ENCODE peak calls at places on chromosomes 13 and 19, in five cellular contexts. D, S, L, F and A are unnamed samples. For H3K27me3, the result is how much of the 10 kb centered on the place peaks cover.

GRCh38 chr19:54391589-54392061 is 23.6 kb upstream of the TTYH1 start:
- DNase-seq in D (no peak), F (no peak), L (no peak), S (no peak), A (no peak)

GRCh38 chr19:7636691-7637373 is at the start of gene STXBP2:
- DNase-seq in L (peak), S (peak), F (peak), D (peak), A (peak)

GRCh38 chr13:48078251-48078656 is 16.6 kb downstream of the MED4 start:
- DNase-seq in S (peak), D (no peak), F (no peak), L (no peak), A (peak)

GRCh38 chr13:32846556-32846955 is 169.7 kb upstream of the KL start:
- DNase-seq in L (no peak), S (no peak), F (no peak), D (no peak), A (no peak)

GRCh38 chr19:6092329-6093286 is 17.7 kb downstream of the RFX2 start:
- DNase-seq in L (peak), S (no peak), D (no peak), F (peak), A (no peak)

GRCh38 chr19:23787106-23787505 is 28.4 kb upstream of the ZNF681 start:
- DNase-seq in D (no peak), F (no peak), S (no peak), L (no peak), A (no peak)

GRCh38 chr19:11754663-11755062 is 12.1 kb upstream of the ZNF441 start:
- DNase-seq in S (no peak), D (no peak), F (no peak), L (no peak), A (no peak)

GRCh38 chr19:4217429-4218264 is 11.7 kb upstream of the EBI3 start:
- DNase-seq in S (no peak), D (no peak), F (no peak), L (no peak), A (no peak)

DNA sequence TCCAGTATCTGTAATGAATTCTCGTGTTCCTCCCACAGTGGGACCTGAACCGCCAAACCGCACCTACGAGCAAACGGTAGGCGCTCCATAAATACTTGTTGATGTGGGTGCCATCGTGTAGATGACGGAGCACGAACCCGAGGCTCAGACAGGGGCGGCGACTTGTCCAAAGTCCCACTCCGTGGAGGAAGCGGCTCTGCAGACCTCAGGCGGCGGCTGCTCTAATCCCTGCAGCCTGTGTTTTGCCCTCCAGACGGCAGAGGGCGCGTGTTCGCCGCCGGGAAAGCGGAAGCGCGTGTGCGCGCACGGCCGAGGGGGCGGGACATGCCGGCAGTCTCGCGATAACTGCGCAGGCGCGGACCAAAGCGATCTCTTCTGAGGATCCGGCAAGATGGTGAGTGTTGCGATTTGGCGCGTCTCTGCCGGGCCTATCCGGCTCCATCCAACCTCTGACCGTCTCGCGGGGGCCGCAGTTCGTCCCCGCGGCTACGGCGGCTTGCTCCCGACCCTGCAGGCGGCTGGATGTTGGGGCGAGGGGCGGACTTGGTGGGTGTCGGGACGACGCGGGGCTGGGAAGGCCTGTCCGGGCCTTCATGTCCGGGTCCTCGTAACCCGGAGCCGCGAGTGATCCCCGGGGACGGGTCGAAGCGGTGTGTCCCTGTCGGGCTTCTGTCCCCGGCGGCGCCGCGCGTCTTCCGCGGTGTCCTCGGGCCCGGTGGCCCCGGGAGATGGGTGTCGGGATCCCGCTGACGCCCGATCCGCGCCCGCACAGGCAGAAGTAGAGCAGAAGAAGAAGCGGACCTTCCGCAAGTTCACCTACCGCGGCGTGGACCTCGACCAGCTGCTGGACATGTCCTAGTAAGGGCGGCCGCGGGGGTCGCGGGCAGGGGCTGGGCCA is at the start of gene RPS15:
- DNase-seq in F (peak), L (peak), D (peak), S (peak), A (peak)
- TF ChIP-seq CTCF in F (peak), L (peak), D (peak), S (peak), A (peak)

DNA sequence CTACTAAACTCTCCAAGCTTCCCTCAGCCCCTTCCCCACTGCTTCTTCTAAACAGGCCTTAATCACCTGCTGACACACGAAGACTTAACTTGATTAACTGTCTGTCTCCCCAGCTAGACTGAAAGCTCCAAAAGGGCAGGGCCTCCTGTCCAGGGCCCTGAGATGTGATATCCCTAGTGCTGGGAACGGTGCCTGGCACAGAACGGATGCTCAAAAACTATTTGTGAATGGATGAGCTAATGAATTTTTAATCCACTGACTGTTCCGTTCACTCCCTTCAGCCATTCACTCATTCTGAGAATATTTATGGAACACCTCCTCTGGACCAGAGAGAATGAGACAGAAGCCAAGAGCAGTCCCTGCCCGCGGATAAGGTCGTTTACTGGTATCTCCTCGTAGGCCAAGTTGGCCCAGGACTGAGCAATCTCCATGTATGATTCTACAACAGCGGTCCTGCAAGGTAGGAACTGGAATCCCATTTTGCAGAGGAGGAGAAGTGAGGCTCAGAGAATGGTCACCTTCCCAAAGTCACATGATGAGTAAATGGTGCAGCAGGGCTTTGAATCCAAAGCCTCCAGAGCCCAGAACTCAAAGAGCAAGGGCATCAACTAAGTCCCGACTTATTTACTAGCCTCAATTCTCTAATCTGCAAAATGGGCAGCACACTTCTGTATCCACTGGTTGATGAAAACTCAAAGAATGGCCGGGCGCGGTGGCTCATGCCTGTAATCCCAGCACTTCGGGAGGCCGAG is 3.4 kb downstream of the DMWD start:
- DNase-seq in F (no peak), S (no peak), D (no peak), L (no peak), A (no peak)
- H3K27me3 ChIP-seq in F (under half), S (under half), D (under half), L (under half), A (under half)

GRCh38 chr19:55426042-55426441 is 17.1 kb downstream of the SHISA7 start:
- DNase-seq in L (no peak), D (no peak), S (no peak), F (no peak), A (no peak)
- TF ChIP-seq CTCF in L (no peak), D (no peak), S (no peak), F (no peak), A (no peak)

GRCh38 chr13:25380741-25381324 is 9.1 kb downstream of the ATP8A2 start:
- DNase-seq in S (no peak), F (no peak), L (no peak), D (no peak), A (no peak)
- H3K27me3 ChIP-seq in S (under half), F (under half), L (under half), D (under half), A (under half)

GRCh38 chr19:29098091-29098490 is 114.9 kb downstream of the UQCRFS1 start:
- DNase-seq in F (no peak), S (no peak), L (no peak), D (no peak), A (no peak)
- TF ChIP-seq CTCF in F (no peak), S (no peak), L (no peak), D (no peak), A (no peak)

GRCh38 chr19:50972795-50973376 is 3.5 kb upstream of the KLK6 start:
- DNase-seq in F (no peak), L (no peak), S (no peak), D (no peak), A (no peak)

GRCh38 chr19:50974702-50975555 is 5.5 kb upstream of the KLK6 start:
- DNase-seq in L (no peak), S (no peak), F (no peak), D (no peak), A (no peak)

GRCh38 chr19:50977626-50978025 is 6.1 kb downstream of the KLK7 start:
- DNase-seq in L (no peak), S (no peak), D (no peak), F (no peak), A (no peak)

GRCh38 chr19:50978772-50979390 is 4.8 kb downstream of the KLK7 start:
- DNase-seq in S (no peak), D (no peak), F (no peak), L (no peak), A (no peak)

DNA sequence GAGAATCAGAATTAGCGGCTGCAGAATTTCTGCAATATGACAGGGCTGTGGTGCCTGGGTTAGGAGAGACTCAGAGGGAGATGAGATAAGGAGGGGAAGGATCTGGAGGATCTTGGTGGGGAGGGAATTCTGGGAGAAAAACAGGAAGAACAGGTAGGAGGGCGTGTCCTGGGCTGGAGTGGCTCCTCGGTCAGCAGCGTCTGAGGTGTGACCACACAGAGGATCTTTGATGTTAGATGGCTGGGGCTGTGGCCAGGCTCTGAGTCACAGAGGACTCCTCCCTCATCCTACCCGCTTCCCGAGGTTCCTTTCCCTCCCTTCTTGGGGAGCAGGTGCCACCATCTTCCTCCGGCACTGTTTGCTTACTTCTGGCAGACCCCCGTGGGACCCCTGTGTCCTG is 6.4 kb upstream of the KLK6 start:
- DNase-seq in L (no peak), D (no peak), S (no peak), F (no peak), A (no peak)
- H3K27me3 ChIP-seq in L (under half), D (under half), S (under half), F (under half), A (under half)

DNA sequence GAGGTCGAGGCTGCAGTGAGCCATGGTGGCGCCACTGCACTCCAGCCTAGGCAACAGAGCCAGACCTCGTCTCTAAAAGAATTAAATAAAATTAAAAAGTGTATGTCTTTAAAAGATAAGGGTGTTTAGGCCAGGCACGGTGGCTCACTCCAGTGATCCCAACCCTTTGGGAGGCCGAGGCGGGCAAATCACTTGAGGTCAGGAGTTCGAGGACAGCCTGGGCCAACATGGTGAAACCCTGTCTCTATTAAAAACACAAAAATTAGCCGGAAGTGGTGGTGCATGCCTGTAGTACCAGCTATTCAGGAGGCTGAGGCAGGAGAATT is 7.5 kb upstream of the SDHAF1 start:
- DNase-seq in F (no peak), S (no peak), L (no peak), D (no peak), A (no peak)
- TF ChIP-seq CTCF in F (no peak), S (no peak), L (no peak), D (no peak), A (no peak)